ENCODE peak calls at places on chromosomes 3 and 15, in five cellular contexts. I, S, J, A and B are unnamed samples.

GRCh38 chr3:129428020-129428381 is 435 bp downstream of the EFCAB12 start:
- DNase-seq in I (no peak), S (no peak), J (no peak), A (no peak), B (no peak)

GRCh38 chr3:184725176-184725575 is 13.3 kb upstream of the MAGEF1 start:
- DNase-seq in I (no peak), S (no peak), J (no peak), A (no peak), B (no peak)

GRCh38 chr3:94185753-94186152 is 122.9 kb downstream of the NSUN3 start:
- DNase-seq in I (no peak), S (no peak), J (no peak), A (no peak), B (no peak)

GRCh38 chr15:99176757-99177156 is 71.9 kb downstream of the SYNM start:
- DNase-seq in I (no peak), S (no peak), J (no peak), A (no peak), B (no peak)

GRCh38 chr15:31501074-31501473 is 174.4 kb downstream of the KLF13 start:
- DNase-seq in I (no peak), S (no peak), J (no peak), A (no peak), B (no peak)

GRCh38 chr15:91807122-91807521 is 46.4 kb upstream of the SLCO3A1 start:
- DNase-seq in I (no peak), S (no peak), J (no peak), A (no peak), B (no peak)

GRCh38 chr3:72960812-72961518 is 35.6 kb upstream of the PPP4R2 start:
- DNase-seq in I (peak), S (peak), J (no peak), A (peak), B (no peak)

GRCh38 chr3:172678068-172678467 is 32.8 kb downstream of the NCEH1 start:
- DNase-seq in I (no peak), S (no peak), J (no peak), A (no peak), B (no peak)

GRCh38 chr15:89809093-89809786 is 5.4 kb downstream of the ANPEP start:
- DNase-seq in I (peak), S (no peak), J (no peak), A (no peak), B (no peak)

GRCh38 chr3:63911395-63911900 is 735 bp downstream of the SCAANT1 start:
- DNase-seq in I (no peak), S (no peak), J (no peak), A (no peak), B (no peak)

GRCh38 chr3:79598594-79598993 is 169.2 kb downstream of the ROBO1 start:
- DNase-seq in I (no peak), S (no peak), J (peak), A (no peak), B (no peak)

GRCh38 chr3:125117631-125118191 is 61.9 kb upstream of the HEG1 start:
- DNase-seq in I (no peak), S (no peak), J (no peak), A (no peak), B (no peak)

GRCh38 chr3:13115991-13116390 is 42.8 kb upstream of the IQSEC1 start:
- DNase-seq in I (no peak), S (no peak), J (no peak), A (no peak), B (no peak)

GRCh38 chr3:46460051-46460450 is 4.7 kb downstream of the LTF start:
- DNase-seq in I (no peak), S (no peak), J (no peak), A (no peak), B (no peak)

GRCh38 chr15:63553388-63553791 is 43.8 kb upstream of the FBXL22 start:
- DNase-seq in I (no peak), S (no peak), J (no peak), A (peak), B (no peak)

GRCh38 chr3:128491900-128492352 is 1.1 kb downstream of the GATA2 start:
- DNase-seq in I (no peak), S (no peak), J (no peak), A (no peak), B (no peak)

GRCh38 chr15:70142322-70143191 is 44.8 kb upstream of the TLE3 start:
- DNase-seq in I (no peak), S (peak), J (peak), A (peak), B (no peak)

GRCh38 chr3:175433026-175433668 is 574.0 kb downstream of the NAALADL2 start:
- DNase-seq in I (no peak), S (no peak), J (no peak), A (no peak), B (no peak)

GRCh38 chr3:108319428-108320053 is 23.2 kb downstream of the HHLA2 start:
- DNase-seq in I (no peak), S (no peak), J (no peak), A (no peak), B (no peak)

GRCh38 chr3:170278632-170279031 is 56.4 kb downstream of the PRKCI start:
- DNase-seq in I (no peak), S (no peak), J (no peak), A (no peak), B (no peak)

GRCh38 chr15:28918141-28918983 is 32.6 kb downstream of the APBA2 start:
- DNase-seq in I (peak), S (no peak), J (peak), A (no peak), B (no peak)

GRCh38 chr3:150059241-150059640 is 88.5 kb upstream of the PFN2 start:
- DNase-seq in I (no peak), S (no peak), J (no peak), A (no peak), B (no peak)

GRCh38 chr15:28104326-28104725 is 5.2 kb upstream of the OCA2 start:
- DNase-seq in I (no peak), S (no peak), J (no peak), A (no peak), B (no peak)

GRCh38 chr15:72784233-72784876 is 797 bp upstream of the ADPGK start:
- DNase-seq in I (peak), S (no peak), J (peak), A (no peak), B (no peak)

GRCh38 chr3:160378331-160379109 is 20.5 kb downstream of the IFT80 start:
- DNase-seq in I (no peak), S (no peak), J (no peak), A (no peak), B (no peak)

GRCh38 chr15:68627476-68627875 is 48.7 kb downstream of the CORO2B start:
- DNase-seq in I (no peak), S (no peak), J (no peak), A (no peak), B (no peak)

GRCh38 chr15:68623301-68623892 is 44.6 kb downstream of the CORO2B start:
- DNase-seq in I (no peak), S (peak), J (no peak), A (no peak), B (no peak)

GRCh38 chr15:68626739-68627138 is 47.9 kb downstream of the CORO2B start:
- DNase-seq in I (no peak), S (no peak), J (no peak), A (no peak), B (no peak)

GRCh38 chr15:68629519-68630204 is 50.9 kb downstream of the CORO2B start:
- DNase-seq in I (no peak), S (no peak), J (no peak), A (no peak), B (no peak)

DNA sequence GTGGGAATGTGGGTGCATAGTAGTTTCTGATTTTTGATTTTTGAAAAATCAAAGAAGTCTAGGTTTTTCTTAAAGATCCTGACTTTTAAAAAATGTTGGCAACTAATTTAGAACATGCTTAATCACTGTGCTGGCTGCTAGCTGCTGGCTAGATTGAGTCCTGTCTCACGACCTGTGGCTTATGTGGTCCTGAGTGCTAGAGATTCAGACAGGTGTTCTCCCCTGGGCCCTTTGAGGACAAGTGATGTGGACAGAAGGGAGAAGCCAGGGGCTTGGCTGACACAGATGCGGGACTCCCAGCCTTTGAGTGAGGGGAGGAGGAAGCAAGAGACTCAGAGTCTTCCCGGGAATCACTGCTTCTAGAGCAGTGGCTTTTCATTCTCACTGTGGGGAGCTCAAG is 47.5 kb downstream of the CORO2B start:
- DNase-seq in I (no peak), S (no peak), J (no peak), A (no peak), B (no peak)
- H3K4me3 ChIP-seq in I (no peak), S (no peak), J (no peak), A (no peak), B (no peak)

GRCh38 chr3:126613481-126614187 is 41.3 kb downstream of the TXNRD3 start:
- DNase-seq in I (no peak), S (no peak), J (no peak), A (no peak), B (no peak)
- H3K4me3 ChIP-seq in I (no peak), S (no peak), J (no peak), A (no peak), B (no peak)

GRCh38 chr3:22372292-22372949 is 621.4 kb upstream of the ZNF385D start:
- DNase-seq in I (no peak), S (peak), J (no peak), A (no peak), B (no peak)

GRCh38 chr3:22371036-22371435 is 620.0 kb upstream of the ZNF385D start:
- DNase-seq in I (no peak), S (no peak), J (no peak), A (no peak), B (no peak)

GRCh38 chr3:22373827-22374226 is 622.8 kb upstream of the ZNF385D start:
- DNase-seq in I (no peak), S (no peak), J (no peak), A (no peak), B (no peak)

GRCh38 chr3:22373182-22373581 is 622.2 kb upstream of the ZNF385D start:
- DNase-seq in I (no peak), S (no peak), J (no peak), A (no peak), B (no peak)

DNA sequence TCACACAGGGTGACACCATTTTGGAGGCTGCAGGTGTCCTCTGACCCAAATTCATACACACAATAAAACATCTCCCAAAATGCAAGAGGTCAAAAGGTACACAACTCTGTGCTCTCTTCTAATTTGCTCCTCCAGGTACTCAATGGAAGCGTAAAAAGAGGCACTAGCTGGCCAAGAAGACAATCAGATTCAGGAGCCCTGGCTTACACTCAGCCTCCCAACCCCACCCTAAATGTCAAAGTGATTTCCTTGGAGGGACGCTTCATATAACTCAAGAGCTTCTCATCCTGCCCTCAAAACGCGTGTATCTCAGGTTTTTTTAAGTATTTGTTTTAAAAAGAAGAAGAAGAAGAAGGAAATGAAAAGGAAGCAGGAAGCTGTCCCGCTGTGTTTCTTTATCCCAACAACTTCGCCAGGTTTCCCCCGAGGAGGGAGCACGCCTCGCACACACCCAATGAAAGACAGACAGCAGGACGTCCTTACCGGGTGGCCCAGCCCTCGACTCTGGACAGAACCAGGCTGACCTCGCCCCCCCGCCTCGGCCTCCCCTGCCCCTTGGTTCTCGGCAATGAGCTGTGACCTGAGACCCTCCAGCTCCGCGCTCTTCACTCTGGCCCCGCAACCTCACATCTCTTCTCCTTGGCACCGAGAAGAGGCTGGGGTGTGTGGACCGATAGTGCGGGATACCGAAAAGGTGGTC is 620.7 kb upstream of the ZNF385D start:
- DNase-seq in I (no peak), S (peak), J (no peak), A (no peak), B (peak)
- H3K4me3 ChIP-seq in I (no peak), S (peak), J (no peak), A (peak), B (peak)

DNA sequence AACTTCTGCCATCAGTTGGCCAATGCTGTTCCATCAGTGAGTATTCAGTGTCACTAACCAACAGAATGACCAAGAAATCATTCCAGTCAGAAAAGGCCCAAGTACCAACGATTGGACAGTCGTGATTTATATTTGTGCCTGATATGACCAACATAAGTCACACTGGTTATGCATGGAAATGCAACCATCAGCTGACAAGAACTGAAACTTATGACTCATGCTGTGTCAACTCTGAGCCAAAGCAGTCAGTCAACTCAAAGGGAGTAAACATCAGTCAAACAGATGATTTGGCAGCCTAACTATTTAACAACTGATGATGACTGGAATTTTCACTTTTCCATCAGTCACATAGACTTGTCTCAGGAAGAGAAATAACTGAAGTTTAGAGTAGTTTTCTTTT is 142.4 kb downstream of the ANXA2 start:
- DNase-seq in I (peak), S (no peak), J (peak), A (no peak), B (no peak)
- H3K4me3 ChIP-seq in I (no peak), S (no peak), J (no peak), A (no peak), B (no peak)

DNA sequence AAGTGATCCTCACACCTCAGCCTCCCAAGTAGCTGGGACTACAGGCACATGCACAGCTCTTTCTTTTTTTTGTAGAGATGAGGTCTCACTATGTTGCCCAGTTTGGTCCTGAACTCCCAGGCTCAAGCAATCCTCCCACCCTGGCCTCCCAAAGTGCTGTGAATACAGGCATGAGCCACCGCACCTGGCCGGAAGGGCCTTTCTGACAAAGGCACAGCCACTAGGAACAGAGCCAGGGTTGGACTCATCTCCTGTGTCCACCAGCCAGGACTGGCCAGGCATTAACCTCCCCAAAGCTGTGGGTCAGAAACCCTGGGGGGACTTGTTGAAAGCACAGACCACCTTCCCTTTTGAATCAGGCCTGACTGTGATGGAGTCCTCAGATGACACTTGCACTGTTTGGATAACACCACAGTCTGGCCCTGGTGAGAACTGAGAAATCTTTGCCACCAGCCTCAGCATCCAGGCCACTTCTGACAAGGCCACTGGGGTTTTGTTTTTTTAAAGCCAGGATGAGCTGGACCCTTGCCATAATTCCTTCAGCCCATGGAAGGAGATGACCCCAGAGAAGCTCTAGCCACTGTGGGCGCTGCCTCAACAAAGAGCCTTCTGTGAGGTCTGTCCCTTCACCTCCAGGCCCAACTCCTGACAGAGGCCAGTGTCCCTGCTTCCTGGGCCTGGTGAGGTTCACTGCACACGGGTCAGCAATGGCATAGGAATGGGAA is 4.8 kb downstream of the TKT start:
- DNase-seq in I (peak), S (no peak), J (no peak), A (peak), B (no peak)
- H3K4me3 ChIP-seq in I (peak), S (no peak), J (peak), A (no peak), B (no peak)

GRCh38 chr3:17806201-17806600 is 63.8 kb upstream of the TBC1D5 start:
- DNase-seq in I (no peak), S (no peak), J (no peak), A (no peak), B (no peak)

GRCh38 chr3:17811633-17812032 is 69.2 kb upstream of the TBC1D5 start:
- DNase-seq in I (no peak), S (no peak), J (no peak), A (no peak), B (no peak)

GRCh38 chr3:17808994-17809393 is 66.6 kb upstream of the TBC1D5 start:
- DNase-seq in I (no peak), S (no peak), J (no peak), A (no peak), B (no peak)

GRCh38 chr3:17806876-17807275 is 64.4 kb upstream of the TBC1D5 start:
- DNase-seq in I (no peak), S (no peak), J (no peak), A (no peak), B (no peak)

GRCh38 chr3:17810759-17811158 is 68.3 kb upstream of the TBC1D5 start:
- DNase-seq in I (peak), S (no peak), J (peak), A (no peak), B (no peak)
- H3K4me3 ChIP-seq in I (no peak), S (no peak), J (no peak), A (no peak), B (no peak)

GRCh38 chr3:143168518-143169192 is 49.1 kb downstream of the CHST2 start:
- DNase-seq in I (no peak), S (no peak), J (no peak), A (no peak), B (no peak)

GRCh38 chr3:143166376-143166775 is 46.8 kb downstream of the CHST2 start:
- DNase-seq in I (no peak), S (no peak), J (no peak), A (no peak), B (no peak)

GRCh38 chr3:143167956-143168355 is 48.4 kb downstream of the CHST2 start:
- DNase-seq in I (no peak), S (no peak), J (no peak), A (no peak), B (no peak)

GRCh38 chr3:143163562-143163961 is 44.0 kb downstream of the CHST2 start:
- DNase-seq in I (no peak), S (no peak), J (no peak), A (no peak), B (no peak)

DNA sequence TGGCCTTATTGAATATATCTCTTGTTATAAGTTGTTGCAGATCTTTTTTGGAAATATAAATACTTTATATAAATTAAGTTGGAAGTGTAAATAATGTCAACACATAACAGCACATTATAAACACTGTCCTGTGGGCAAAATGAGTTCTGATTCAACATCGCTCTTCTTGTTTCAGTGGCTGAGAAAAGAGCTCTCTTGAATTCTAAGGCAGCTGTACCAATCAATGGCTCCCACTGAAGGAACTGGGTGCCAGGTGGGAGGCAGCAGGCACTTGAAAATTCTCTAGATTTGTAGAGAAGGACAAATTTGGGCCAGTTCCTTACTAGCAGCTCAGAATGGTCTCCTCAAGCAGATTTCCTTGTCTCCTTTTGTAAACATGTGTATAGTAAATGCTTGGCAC is 45.6 kb downstream of the CHST2 start:
- DNase-seq in I (no peak), S (no peak), J (no peak), A (no peak), B (no peak)
- H3K4me3 ChIP-seq in I (no peak), S (no peak), J (no peak), A (no peak), B (no peak)

DNA sequence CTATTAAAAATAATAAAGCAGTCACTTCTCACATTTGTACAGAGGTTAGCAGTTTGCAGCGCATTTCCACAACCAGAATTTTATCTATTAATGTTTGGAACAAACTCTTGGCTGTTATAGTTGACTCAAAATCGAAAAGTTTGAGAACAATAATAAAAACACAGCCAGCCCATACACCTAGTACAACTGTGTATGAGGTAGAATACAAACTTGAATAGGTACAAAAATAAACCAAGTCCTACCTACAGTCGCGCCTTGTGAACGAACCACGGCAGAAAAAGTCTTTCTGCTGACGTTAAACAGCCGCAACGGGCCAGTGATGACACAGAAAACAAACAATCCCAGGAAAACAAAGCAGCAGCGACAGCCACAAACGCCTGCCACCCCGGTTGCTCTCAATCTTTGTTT is 3.2 kb downstream of the FOXL2 start:
- DNase-seq in I (no peak), S (no peak), J (no peak), A (no peak), B (no peak)
- H3K4me3 ChIP-seq in I (no peak), S (no peak), J (no peak), A (no peak), B (no peak)

DNA sequence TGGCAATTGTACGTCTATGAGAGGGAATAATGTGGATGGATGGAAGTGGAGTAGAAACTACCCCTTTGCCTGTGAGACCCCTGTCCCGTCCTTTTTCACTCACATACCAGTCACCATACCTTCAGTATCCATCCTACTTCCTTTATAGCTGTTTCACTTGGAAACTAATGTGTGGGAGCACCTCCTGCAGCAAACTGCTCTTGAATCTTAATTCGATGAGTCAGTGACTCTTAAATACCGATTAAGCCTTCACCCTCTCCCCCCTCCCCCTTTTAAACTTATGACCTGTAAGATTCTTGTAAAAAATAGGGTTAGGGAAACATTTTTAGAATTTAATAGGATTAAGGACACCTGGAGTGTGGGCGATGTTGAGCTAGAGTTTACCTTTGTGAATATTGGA is 812 bp downstream of the SPRED1 start:
- DNase-seq in I (no peak), S (no peak), J (peak), A (no peak), B (no peak)
- H3K4me3 ChIP-seq in I (peak), S (peak), J (peak), A (peak), B (peak)